ENCODE peak calls at places on chromosomes 6 and 20, in four cellular contexts. S is cardiac fibroblast, V is mesenchymal stem cell, Z is AG10803. X is an unnamed sample.

GRCh38 chr6:87483929-87484328 is 11.2 kb downstream of the SLC35A1 start:
- DNase-seq in S (peak; percentile 7), V (peak; percentile 71), Z (peak; percentile 44), X (peak; percentile 68)

GRCh38 chr6:129177801-129178200 is 294.9 kb downstream of the LAMA2 start:
- DNase-seq in S (no peak), V (no peak), Z (no peak), X (no peak)

GRCh38 chr20:14334306-14334930 is 3.0 kb downstream of the FLRT3 start:
- DNase-seq in S (peak; percentile 61), V (peak; percentile 58), Z (peak; percentile 48), X (peak; percentile 82)

GRCh38 chr6:168528457-168529095 is 87.6 kb downstream of the SMOC2 start:
- DNase-seq in S (no peak), V (no peak), Z (no peak), X (no peak)

GRCh38 chr6:17280138-17280537 is 1.0 kb upstream of the RBM24 start:
- DNase-seq in S (no peak), V (peak; percentile 8), Z (no peak), X (no peak)

GRCh38 chr6:162940426-162940825 is 212.7 kb downstream of the PACRG start:
- DNase-seq in S (peak; percentile 34), V (no peak), Z (peak; percentile 57), X (peak; percentile 57)

GRCh38 chr6:153997221-153997620 is 41.8 kb upstream of the OPRM1 start:
- DNase-seq in S (no peak), V (no peak), Z (no peak), X (no peak)

GRCh38 chr6:31114970-31115849 is 610 bp downstream of the PSORS1C1 start:
- DNase-seq in S (peak; percentile 76), V (peak; percentile 19), Z (peak; percentile 76), X (peak; percentile 47)

GRCh38 chr6:4883298-4883697 is 107.1 kb downstream of the CDYL start:
- DNase-seq in S (no peak), V (no peak), Z (no peak), X (no peak)

GRCh38 chr20:40481337-40481736 is 207.7 kb downstream of the MAFB start:
- DNase-seq in S (no peak), V (no peak), Z (peak; percentile 77), X (peak; percentile 8)

GRCh38 chr6:53566755-53567154 is 21.9 kb upstream of the GCLC start:
- DNase-seq in S (no peak), V (no peak), Z (no peak), X (no peak)

GRCh38 chr20:17938889-17939619 is 29.5 kb downstream of the SNX5 start:
- DNase-seq in S (peak; percentile 79), V (peak; percentile 72), Z (peak; percentile 65), X (peak; percentile 89)
- H3K4me3 ChIP-seq in S (no peak overlapping the region), V (no peak overlapping the region), Z (no peak overlapping the region), X (no peak overlapping the region)

DNA sequence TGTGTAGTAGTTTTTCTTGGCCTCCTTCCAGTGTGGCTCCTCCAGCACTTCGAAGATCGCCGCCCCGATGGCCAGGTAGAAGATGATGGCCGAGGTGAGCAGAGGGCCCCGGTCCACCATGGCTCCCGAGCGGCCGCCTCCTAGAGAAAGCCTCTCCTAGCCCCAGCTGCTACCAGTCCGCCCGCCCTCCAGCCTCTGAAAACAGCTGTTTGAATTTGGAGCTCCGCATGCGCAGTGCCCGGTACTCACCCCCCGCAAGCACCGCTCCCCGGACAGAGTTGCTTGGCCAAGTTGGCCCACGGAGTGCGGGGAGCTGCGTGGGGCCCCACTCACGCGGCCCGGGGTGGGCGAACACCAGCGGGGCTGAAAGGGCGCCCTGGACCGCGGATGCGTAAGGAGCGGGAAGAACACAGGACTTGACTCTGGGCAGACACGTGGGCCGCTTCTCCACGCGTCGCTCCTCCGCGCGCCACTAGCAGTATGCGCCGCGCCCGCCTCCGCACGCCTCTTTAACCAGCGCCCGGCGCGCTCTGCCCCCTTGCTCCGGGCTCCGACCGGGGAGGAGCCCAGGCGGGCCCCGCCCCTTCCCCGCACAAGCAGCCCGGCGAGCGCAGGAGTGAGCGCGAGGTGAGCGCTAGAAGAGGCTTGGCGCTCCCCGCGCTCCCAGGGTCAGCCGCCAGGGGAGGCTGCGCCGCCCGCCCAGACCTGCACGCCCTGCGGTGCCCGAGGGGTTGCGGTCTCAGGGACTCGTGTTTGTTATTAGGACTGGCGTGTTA is at the start of gene KCNK5:
- DNase-seq in S (peak; percentile 38), V (peak; percentile 38), Z (peak; percentile 15), X (peak; percentile 44)
- H3K4me3 ChIP-seq in S (peak within 1 kb of the TSS; percentile 35), V (peak within 1 kb of the TSS; percentile 83), Z (peak within 1 kb of the TSS; percentile 39), X (peak within 1 kb of the TSS; percentile 48)

GRCh38 chr6:111841822-111842221 is 31.4 kb downstream of the FYN start:
- DNase-seq in S (peak; percentile 79), V (no peak), Z (peak; percentile 47), X (peak; percentile 93)

GRCh38 chr6:111843347-111844147 is 29.7 kb downstream of the FYN start:
- DNase-seq in S (no peak), V (no peak), Z (no peak), X (no peak)

GRCh38 chr6:111840821-111841220 is 32.4 kb downstream of the FYN start:
- DNase-seq in S (no peak), V (no peak), Z (no peak), X (no peak)

GRCh38 chr6:111842891-111843290 is 30.4 kb downstream of the FYN start:
- DNase-seq in S (no peak), V (peak; percentile 62), Z (no peak), X (peak; percentile 50)

GRCh38 chr6:111842271-111842822 is 30.9 kb downstream of the FYN start:
- DNase-seq in S (no peak), V (no peak), Z (no peak), X (no peak)
- H3K4me3 ChIP-seq in S (no peak overlapping the region), V (no peak overlapping the region), Z (no peak overlapping the region), X (no peak overlapping the region)

GRCh38 chr20:38806855-38807655 is 1.6 kb downstream of the PPP1R16B start:
- DNase-seq in S (no peak), V (no peak), Z (no peak), X (no peak)

GRCh38 chr20:38804243-38804642 is 1.3 kb upstream of the PPP1R16B start:
- DNase-seq in S (no peak), V (no peak), Z (no peak), X (no peak)

GRCh38 chr20:38804682-38805501 is 605 bp upstream of the PPP1R16B start:
- DNase-seq in S (peak; percentile 18), V (no peak), Z (no peak), X (no peak)

GRCh38 chr20:38805502-38805957 is at the start of gene PPP1R16B:
- DNase-seq in S (no peak), V (peak; percentile 19), Z (no peak), X (no peak)

GRCh38 chr20:38805958-38806854 is 709 bp downstream of the PPP1R16B start:
- DNase-seq in S (no peak), V (no peak), Z (no peak), X (no peak)
- H3K4me3 ChIP-seq in S (peak overlapping the region; percentile 45), V (peak overlapping the region; percentile 58), Z (peak overlapping the region; percentile 34), X (peak overlapping the region; percentile 50)

DNA sequence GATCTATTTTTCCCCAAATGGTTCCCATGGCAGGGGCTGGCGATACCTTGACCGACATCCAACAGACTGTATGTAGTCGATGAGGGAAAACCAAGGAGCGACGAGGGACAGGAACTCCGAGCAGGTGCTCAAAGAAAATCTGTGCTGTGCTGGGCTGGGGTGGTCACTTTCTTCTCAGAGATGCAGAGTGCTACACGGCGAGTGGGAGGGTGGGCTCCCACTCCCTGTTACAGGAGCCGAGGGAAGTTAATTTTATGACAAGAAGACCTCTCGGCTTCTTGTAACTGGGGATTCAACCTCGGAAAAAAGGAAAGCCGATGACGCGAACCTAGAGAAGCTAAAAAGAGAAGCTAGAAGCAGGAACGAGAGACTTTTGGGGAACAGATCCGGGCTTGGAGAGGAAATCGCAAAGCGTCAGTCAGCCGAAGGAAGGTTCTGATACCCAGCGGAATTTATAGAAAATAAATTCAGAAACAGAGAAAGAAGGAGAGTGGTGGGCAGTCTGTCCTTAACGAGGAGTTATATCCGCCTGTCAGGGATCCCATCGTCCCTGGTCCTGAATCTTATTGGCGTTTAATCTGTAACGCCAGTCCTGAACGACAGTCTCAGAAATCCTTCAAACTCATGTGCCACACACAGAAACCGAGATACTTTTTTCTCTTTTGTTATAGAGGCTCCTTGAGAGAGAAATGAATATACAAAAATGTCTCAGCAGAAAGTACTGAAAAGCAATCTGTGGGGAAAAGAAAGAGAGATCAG is 84.6 kb upstream of the ZNF322 start:
- DNase-seq in S (no peak), V (no peak), Z (no peak), X (no peak)
- H3K4me3 ChIP-seq in S (peak overlapping the region; percentile 15), V (peak overlapping the region; percentile 62), Z (peak overlapping the region; percentile 39), X (peak overlapping the region; percentile 22)

GRCh38 chr6:42269553-42269952 is 51.9 kb upstream of the MRPS10 start:
- DNase-seq in S (no peak), V (no peak), Z (no peak), X (no peak)
- H3K4me3 ChIP-seq in S (no peak overlapping the region), V (no peak overlapping the region), Z (no peak overlapping the region), X (no peak overlapping the region)

GRCh38 chr6:54801244-54801643 is 45.3 kb upstream of the FAM83B start:
- DNase-seq in S (no peak), V (no peak), Z (no peak), X (no peak)
- H3K4me3 ChIP-seq in S (no peak overlapping the region), V (no peak overlapping the region), Z (no peak overlapping the region), X (no peak overlapping the region)

GRCh38 chr20:62603021-62603906 is 39.0 kb upstream of the SLCO4A1 start:
- DNase-seq in S (peak; percentile 15), V (no peak), Z (peak; percentile 36), X (no peak)
- H3K4me3 ChIP-seq in S (no peak overlapping the region), V (no peak overlapping the region), Z (no peak overlapping the region), X (no peak overlapping the region)

DNA sequence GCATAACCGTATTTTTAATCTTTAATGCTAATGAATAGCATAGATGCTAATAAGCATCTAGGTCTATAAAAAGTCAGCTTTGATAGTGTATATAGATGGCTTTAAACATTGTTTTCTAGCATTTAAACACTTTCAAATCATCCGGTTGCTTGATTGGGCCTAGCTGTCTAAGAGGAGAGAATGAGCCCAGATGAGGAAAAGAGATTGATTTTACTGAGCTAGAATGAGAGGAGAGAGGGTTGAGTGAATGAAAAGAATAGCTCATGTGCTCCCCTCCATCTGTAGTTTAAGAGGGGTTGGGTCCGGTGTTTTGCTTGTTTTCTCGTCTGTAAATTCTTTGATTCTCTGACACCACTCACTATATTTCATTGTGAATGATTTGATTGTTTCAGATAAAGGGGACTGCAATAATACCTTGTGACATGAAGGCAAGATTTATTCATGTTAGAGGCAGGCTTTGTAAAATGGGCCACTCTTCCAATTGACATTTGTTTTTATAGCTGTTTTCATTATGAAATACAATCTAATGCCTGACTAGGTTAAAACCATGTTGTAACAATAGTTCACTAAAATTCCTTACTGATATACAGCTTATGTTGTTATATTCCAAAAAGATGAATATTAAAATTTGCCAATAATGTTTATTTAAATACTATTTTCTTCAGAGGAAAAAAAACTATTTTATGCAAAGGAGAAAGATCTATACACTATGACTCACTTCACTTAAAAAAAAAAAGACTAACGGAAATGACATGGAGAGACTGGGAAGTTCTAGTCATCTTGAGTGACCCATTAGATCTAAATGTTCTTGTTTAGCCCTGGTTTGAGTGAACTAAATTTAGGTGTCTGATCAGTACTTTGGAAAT is 3.2 kb downstream of the PTPN1 start:
- DNase-seq in S (peak; percentile 70), V (peak; percentile 89), Z (peak; percentile 47), X (peak; percentile 81)
- H3K4me3 ChIP-seq in S (peak overlapping the region; percentile 99), V (peak overlapping the region; percentile 91), Z (peak overlapping the region; percentile 4), X (peak overlapping the region; percentile 98)